ENCODE peak calls at places on chromosomes 1 and 21, in six cellular contexts. D is tibial artery, U is HTR-8/SVneo, K is GM19239, S is GM10248, W is 8988T. B is an unnamed sample.

GRCh38 chr1:167665469-167665868 is 35.4 kb downstream of the RCSD1 start:
- DNase-seq in D (no peak), U (no peak), K (no peak), S (no peak), W (no peak), B (no peak)

GRCh38 chr1:41479000-41479807 is 5.3 kb downstream of the EDN2 start:
- DNase-seq in D (no peak), U (no peak), K (no peak), S (no peak), W (no peak), B (no peak)

GRCh38 chr1:193335797-193336428 is 149.5 kb upstream of the B3GALT2 start:
- DNase-seq in D (no peak), U (peak), K (no peak), S (no peak), W (no peak), B (peak)

GRCh38 chr1:12015001-12015491 is 4.3 kb upstream of the MIIP start:
- DNase-seq in D (no peak), U (peak), K (no peak), S (no peak), W (no peak), B (peak)

GRCh38 chr1:23793861-23794731 is 3.2 kb downstream of the LYPLA2 start:
- DNase-seq in D (no peak), U (no peak), K (no peak), S (no peak), W (no peak), B (no peak)

GRCh38 chr1:88661951-88662664 is 22.0 kb upstream of the PKN2 start:
- DNase-seq in D (no peak), U (no peak), K (no peak), S (no peak), W (no peak), B (no peak)

GRCh38 chr1:226865590-226865989 is 4.8 kb upstream of the PSEN2 start:
- DNase-seq in D (no peak), U (no peak), K (no peak), S (no peak), W (no peak), B (no peak)

GRCh38 chr21:45864436-45864835 is 117.1 kb upstream of the COL6A1 start:
- DNase-seq in D (no peak), U (no peak), K (no peak), S (no peak), W (no peak), B (peak)

GRCh38 chr1:167054946-167055630 is 35.1 kb downstream of the GPA33 start:
- DNase-seq in D (no peak), U (no peak), K (no peak), S (no peak), W (no peak), B (no peak)

GRCh38 chr1:192974701-192975100 is 84.5 kb downstream of the UCHL5 start:
- DNase-seq in D (no peak), U (no peak), K (no peak), S (no peak), W (no peak), B (peak)

GRCh38 chr1:114156538-114157274 is 3.0 kb upstream of the SYT6 start:
- DNase-seq in D (no peak), U (no peak), K (no peak), S (no peak), W (no peak), B (no peak)

GRCh38 chr1:39016604-39017171 is 9.5 kb upstream of the NDUFS5 start:
- DNase-seq in D (no peak), U (no peak), K (no peak), S (no peak), W (no peak), B (no peak)

GRCh38 chr1:2826316-2826715 is 24.8 kb upstream of the TTC34 start:
- DNase-seq in D (no peak), U (no peak), K (no peak), S (no peak), W (no peak), B (no peak)

GRCh38 chr1:101316801-101317200 is 80.0 kb downstream of the S1PR1 start:
- DNase-seq in D (no peak), U (no peak), K (no peak), S (no peak), W (no peak), B (no peak)

B was measured in iris pigment epithelial cell.